ENCODE peak calls at places on chromosomes 6 and 20, in seven cellular contexts. L is mammary epithelial cell, E is pancreas, F is cardiac muscle cell, P is A673, U is heart right ventricle, R is AG10803. B is an unnamed sample.

GRCh38 chr6:26158581-26159416 is 71.6 kb downstream of the HFE start:
- DNase-seq in P (peak; percentile 68), R (peak; percentile 49), U (peak; percentile 42), F (peak; percentile 30), L (peak; percentile 62), E (peak; percentile 61), B (peak; percentile 95)

GRCh38 chr6:21075986-21076385 is 517.6 kb upstream of the SOX4 start:
- DNase-seq in U (no peak), E (no peak), P (no peak), R (no peak), F (no peak), L (no peak), B (no peak)

GRCh38 chr6:46288863-46289262 is 118.1 kb upstream of the ENPP5 start:
- DNase-seq in L (no peak), P (no peak), F (peak; percentile 10), R (no peak), E (no peak), U (no peak), B (no peak)

GRCh38 chr6:20978176-20978614 is 443.9 kb downstream of the CDKAL1 start:
- DNase-seq in P (peak; percentile 10), F (no peak), L (no peak), U (no peak), R (peak; percentile 78), E (no peak), B (no peak)

GRCh38 chr20:34526466-34526865 is 10.2 kb downstream of the DYNLRB1 start:
- DNase-seq in F (no peak), U (no peak), R (no peak), L (no peak), E (no peak), P (no peak), B (no peak)

GRCh38 chr6:105499928-105500327 is 97.0 kb upstream of the PREP start:
- DNase-seq in F (no peak), L (peak; percentile 77), R (no peak), E (no peak), P (no peak), U (no peak), B (no peak)

GRCh38 chr6:17865243-17865642 is 122.2 kb downstream of the KIF13A start:
- DNase-seq in L (peak; percentile 98), R (no peak), E (peak; percentile 11), U (peak; percentile 12), P (no peak), F (peak; percentile 27), B (peak; percentile 55)

GRCh38 chr6:159217595-159218275 is 48.5 kb downstream of the FNDC1 start:
- DNase-seq in U (no peak), E (peak; percentile 20), R (peak; percentile 65), L (no peak), P (peak; percentile 68), F (peak; percentile 23), B (no peak)

GRCh38 chr6:49457771-49458170 is 5.3 kb downstream of the MMUT start:
- DNase-seq in P (no peak), F (no peak), L (peak; percentile 11), E (no peak), U (no peak), R (no peak), B (no peak)

GRCh38 chr6:43185391-43185790 is 3.4 kb downstream of the CUL9 start:
- DNase-seq in F (no peak), R (no peak), U (no peak), E (no peak), P (no peak), L (no peak), B (no peak)

GRCh38 chr6:158755636-158756035 is 63.5 kb downstream of the EZR start:
- DNase-seq in U (no peak), E (no peak), R (no peak), L (no peak), F (no peak), P (no peak), B (no peak)

GRCh38 chr6:150680510-150680909 is 80.8 kb downstream of the PLEKHG1 start:
- DNase-seq in P (no peak), E (no peak), U (no peak), R (no peak), F (no peak), L (no peak), B (no peak)

DNA sequence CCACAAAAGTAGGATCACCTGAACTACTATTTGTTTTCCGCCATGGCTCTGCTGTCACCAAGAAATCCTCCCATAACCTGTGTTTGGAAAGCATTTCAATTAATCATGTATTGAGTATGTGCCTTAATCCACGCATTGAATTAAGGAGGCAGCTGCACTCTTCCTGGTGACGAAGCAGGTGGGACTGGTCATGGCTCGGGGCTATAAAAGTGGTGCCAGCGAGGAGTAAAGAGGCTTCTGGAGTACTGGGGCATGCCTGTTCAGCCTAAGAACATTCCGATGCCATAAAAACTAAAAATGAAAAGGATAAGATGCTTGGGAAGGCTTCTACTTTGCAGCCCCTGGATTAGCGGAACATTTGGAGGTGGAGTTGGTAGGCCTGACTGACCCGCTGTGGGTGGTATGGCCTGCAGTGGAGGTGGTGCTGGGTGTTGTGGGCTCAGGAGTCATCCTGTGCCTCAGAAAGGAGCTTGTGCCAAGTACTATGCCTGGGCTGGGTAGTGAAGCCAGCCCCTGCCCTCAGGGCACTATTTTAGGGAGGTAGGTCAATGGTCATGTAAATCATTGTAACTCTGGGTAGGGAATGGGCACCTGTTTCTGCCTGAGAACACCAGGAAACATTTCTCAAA is 110.5 kb downstream of the B3GAT2 start:
- DNase-seq in U (no peak), E (no peak), F (no peak), R (no peak), P (no peak), L (no peak), B (no peak)
- H3K4me3 ChIP-seq in U (no peak overlapping the region), E (no peak overlapping the region), F (no peak overlapping the region), R (no peak overlapping the region), P (no peak overlapping the region), L (no peak overlapping the region), B (no peak overlapping the region)

GRCh38 chr20:38962898-38963484 is 847 bp downstream of the DHX35 start:
- DNase-seq in R (no peak), E (no peak), L (no peak), U (no peak), P (no peak), F (no peak), B (no peak)
- TF ChIP-seq CTCF in R (no peak), E (no peak), L (no peak), U (no peak), P (no peak), F (no peak), B (no peak)

DNA sequence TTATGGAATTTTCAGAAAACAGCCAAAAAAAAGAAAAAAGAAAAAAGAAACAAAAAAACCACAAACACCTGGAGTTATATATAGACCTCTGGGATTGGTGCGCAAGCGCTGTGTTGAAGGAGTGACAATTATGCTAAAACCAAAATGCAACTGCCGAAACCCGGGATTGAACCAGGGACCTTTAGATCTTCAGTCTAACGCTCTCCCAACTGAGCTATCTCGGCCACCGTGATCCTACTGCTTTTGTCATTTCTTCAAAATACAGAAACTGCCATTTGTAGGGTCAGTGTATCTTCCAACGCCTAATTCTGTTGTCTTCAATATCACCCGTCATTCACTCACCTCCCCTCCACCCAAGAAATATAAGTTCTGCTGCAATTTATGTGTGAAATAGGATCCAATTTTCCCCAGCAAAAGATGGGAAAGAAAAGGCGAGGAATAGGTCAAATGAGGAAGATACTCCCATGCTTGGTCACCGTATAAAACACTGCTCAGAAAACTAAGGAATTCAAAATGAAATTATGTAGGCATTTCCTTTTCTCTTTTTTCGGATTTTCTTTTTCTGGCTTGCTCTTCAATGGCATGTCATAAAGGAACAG is 116.0 kb downstream of the TRIM27 start:
- DNase-seq in P (peak; percentile 88), F (no peak), L (peak; percentile 70), R (peak; percentile 45), E (no peak), U (no peak), B (no peak)
- H3K4me3 ChIP-seq in P (peak overlapping the region; percentile 55), F (peak overlapping the region; percentile 3), L (peak overlapping the region; percentile 32), R (peak overlapping the region; percentile 28), E (no peak overlapping the region), U (no peak overlapping the region), B (no peak overlapping the region)

GRCh38 chr6:30844118-30844535 is 40.2 kb upstream of the DDR1 start:
- DNase-seq in F (peak; percentile 84), R (peak; percentile 79), L (no peak), E (no peak), U (no peak), P (no peak), B (no peak)
- TF ChIP-seq CTCF in F (peak; percentile 3), R (peak; percentile 33), L (no peak), E (no peak), U (no peak), P (no peak), B (no peak)

GRCh38 chr6:88166901-88167624 is 916 bp upstream of the CNR1 start:
- DNase-seq in U (peak; percentile 10), P (no peak), E (no peak), F (peak; percentile 39), R (no peak), L (no peak), B (no peak)
- H3K4me3 ChIP-seq in U (peak overlapping the region; percentile 37), P (peak overlapping the region; percentile 37), E (peak overlapping the region; percentile 30), F (peak overlapping the region; percentile 36), R (no peak overlapping the region), L (no peak overlapping the region), B (no peak overlapping the region)

DNA sequence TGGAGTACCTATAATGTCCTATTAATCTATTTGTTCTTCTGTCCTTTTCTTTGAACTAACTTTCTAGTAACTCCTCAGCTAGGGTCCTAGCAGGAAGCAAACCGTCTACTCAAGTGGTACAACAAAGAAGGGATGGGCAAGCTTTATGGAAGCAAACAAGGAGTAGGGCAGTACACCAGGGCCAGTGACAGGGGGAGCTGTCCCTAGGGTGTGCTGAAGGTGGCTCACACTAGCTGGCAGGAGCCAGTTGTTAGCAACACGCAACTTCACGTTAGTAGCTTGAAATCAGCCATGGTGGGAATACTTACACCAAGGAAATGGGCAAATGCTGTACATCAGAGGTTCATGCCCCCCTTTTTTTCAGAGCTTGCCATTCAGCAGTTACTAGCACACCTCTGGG is 74.0 kb upstream of the EYA2 start:
- DNase-seq in L (peak; percentile 10), E (no peak), F (peak; percentile 49), P (peak; percentile 12), R (no peak), U (no peak), B (no peak)
- TF ChIP-seq CTCF in L (no peak), E (no peak), F (peak; percentile 5), P (peak; percentile 18), R (peak; percentile 21), U (no peak), B (no peak)